ENCODE peak calls at places on chromosomes 6 and 20, in five cellular contexts. X is cardiac fibroblast, O is fibroblast of lung, B is heart left ventricle, M is AG09309. D is an unnamed sample.

GRCh38 chr20:60000271-60001026 is 42.2 kb downstream of the CDH26 start:
- DNase-seq in X (no peak), O (no peak), B (no peak), M (no peak), D (no peak)

GRCh38 chr6:73028893-73029450 is 196.3 kb downstream of the KHDC1L start:
- DNase-seq in X (no peak), O (no peak), B (no peak), M (no peak), D (no peak)

GRCh38 chr6:169188051-169188863 is 65.4 kb downstream of the THBS2 start:
- DNase-seq in X (peak), O (peak), B (no peak), M (peak), D (no peak)

GRCh38 chr20:2890743-2891142 is 17.5 kb downstream of the PTPRA start:
- DNase-seq in X (peak), O (peak), B (no peak), M (no peak), D (no peak)

GRCh38 chr20:56995635-56996075 is 270.8 kb downstream of the BMP7 start:
- DNase-seq in X (no peak), O (no peak), B (no peak), M (no peak), D (peak)

GRCh38 chr20:2640899-2641298 is 11.5 kb upstream of the NOP56 start:
- DNase-seq in X (no peak), O (no peak), B (no peak), M (no peak), D (no peak)

GRCh38 chr20:23396961-23397620 is 24.2 kb downstream of the NAPB start:
- DNase-seq in X (peak), O (peak), B (no peak), M (no peak), D (no peak)

GRCh38 chr6:139344186-139344963 is 30.1 kb downstream of the CITED2 start:
- DNase-seq in X (no peak), O (no peak), B (no peak), M (no peak), D (no peak)

GRCh38 chr6:10441004-10441654 is 26.3 kb upstream of the TFAP2A start:
- DNase-seq in X (peak), O (peak), B (no peak), M (peak), D (no peak)

GRCh38 chr6:111642463-111643158 is 36.9 kb upstream of the TRAF3IP2 start:
- DNase-seq in X (peak), O (peak), B (peak), M (no peak), D (peak)

GRCh38 chr6:106192824-106193223 is 106.7 kb downstream of the PRDM1 start:
- DNase-seq in X (peak), O (peak), B (no peak), M (peak), D (peak)

GRCh38 chr6:10643214-10643641 is 51.2 kb downstream of the C6orf52 start:
- DNase-seq in X (no peak), O (no peak), B (no peak), M (no peak), D (no peak)

GRCh38 chr6:113888493-113888892 is 31.3 kb downstream of the MARCKS start:
- DNase-seq in X (no peak), O (no peak), B (no peak), M (no peak), D (no peak)

GRCh38 chr6:56736804-56737203 is 94.1 kb upstream of the DST start:
- DNase-seq in X (no peak), O (no peak), B (no peak), M (no peak), D (no peak)

GRCh38 chr6:120230008-120230407 is 880.4 kb upstream of the MAN1A1 start:
- DNase-seq in X (no peak), O (no peak), B (no peak), M (no peak), D (no peak)

GRCh38 chr6:109284675-109285074 is 97.6 kb downstream of the CD164 start:
- DNase-seq in X (no peak), O (no peak), B (no peak), M (no peak), D (no peak)

GRCh38 chr6:33095681-33096080 is 19.9 kb downstream of the HLA-DPB1 start:
- DNase-seq in X (no peak), O (no peak), B (no peak), M (no peak), D (no peak)

GRCh38 chr20:46828471-46828870 is 66.2 kb upstream of the EYA2 start:
- DNase-seq in X (peak), O (peak), B (no peak), M (peak), D (no peak)

GRCh38 chr6:36933102-36933501 is 21.4 kb upstream of the PI16 start:
- DNase-seq in X (peak), O (peak), B (no peak), M (no peak), D (no peak)

GRCh38 chr20:34720266-34720665 is 16.1 kb downstream of the TP53INP2 start:
- DNase-seq in X (peak), O (peak), B (no peak), M (no peak), D (no peak)

GRCh38 chr6:31541059-31541657 is 645 bp downstream of the DDX39B start:
- DNase-seq in X (peak), O (peak), B (peak), M (no peak), D (peak)

GRCh38 chr6:16200231-16200941 is 38.0 kb upstream of the GMPR start:
- DNase-seq in X (peak), O (peak), B (no peak), M (no peak), D (no peak)

GRCh38 chr20:45911486-45912343 is at the start of gene PLTP:
- DNase-seq in X (peak), O (peak), B (peak), M (no peak), D (peak)

GRCh38 chr6:104325341-104326172 is 534.2 kb downstream of the HACE1 start:
- DNase-seq in X (peak), O (no peak), B (no peak), M (no peak), D (peak)
- TF ChIP-seq CTCF in X (peak), O (peak), B (peak), M (peak), D (peak)

DNA sequence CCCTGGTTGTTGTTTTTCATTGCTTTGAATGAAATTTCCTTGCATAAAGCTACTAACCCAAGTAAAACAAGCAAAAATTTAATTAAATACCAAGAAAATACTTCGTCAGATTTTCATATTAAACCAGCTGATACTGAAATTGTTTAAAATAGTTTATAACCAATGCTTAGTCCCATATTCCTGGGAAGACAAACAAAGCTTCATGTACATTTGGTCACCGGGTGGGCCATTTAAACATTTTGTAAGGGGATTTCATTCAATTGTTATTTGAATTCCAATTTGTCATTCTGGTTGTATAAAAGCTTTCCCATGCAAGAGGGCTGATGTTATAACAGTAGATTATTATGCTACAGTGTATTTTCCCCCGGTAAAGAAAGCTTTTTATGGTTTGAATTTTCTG is 578 bp upstream of the RBBP9 start:
- DNase-seq in X (no peak), O (no peak), B (no peak), M (no peak), D (no peak)
- H3K4me3 ChIP-seq in X (no peak), O (no peak), B (no peak), M (no peak), D (no peak)

DNA sequence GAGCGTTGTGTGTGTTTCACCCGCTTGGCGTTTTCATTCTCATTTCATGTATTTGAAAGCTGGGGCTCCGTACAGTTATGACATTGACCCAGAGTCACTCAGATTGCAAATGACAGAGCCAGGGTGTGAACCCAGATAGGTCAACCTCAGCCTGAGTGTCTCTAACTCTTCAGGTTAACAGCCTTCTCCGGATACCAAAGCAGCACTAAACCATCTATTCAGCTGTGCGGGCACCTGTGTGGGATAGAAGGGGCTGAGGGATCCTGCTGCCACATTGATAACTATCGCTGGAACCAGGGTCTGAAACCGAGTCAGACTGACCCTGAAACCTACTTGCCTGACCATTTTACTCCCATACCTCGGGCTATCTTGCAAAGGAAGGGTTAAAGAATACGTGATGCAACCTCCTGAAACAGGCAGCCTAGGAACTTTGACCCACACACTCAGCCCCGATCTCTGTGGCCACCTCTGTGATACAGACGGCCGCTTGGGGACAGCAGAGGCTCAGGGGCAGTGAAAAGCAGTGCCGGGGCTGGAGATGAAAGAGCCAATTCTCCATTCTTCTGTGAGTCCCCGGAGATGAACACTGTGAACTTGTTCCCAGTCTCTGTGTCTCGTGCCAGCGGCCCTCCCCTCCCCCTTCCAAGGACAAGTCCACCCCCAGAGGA is 233.5 kb upstream of the QKI start:
- DNase-seq in X (peak), O (peak), B (peak), M (no peak), D (peak)
- TF ChIP-seq CTCF in X (peak), O (no peak), B (peak), M (peak), D (peak)

GRCh38 chr6:27468334-27468733 is 4.6 kb downstream of the ZNF184 start:
- DNase-seq in X (peak), O (peak), B (no peak), M (no peak), D (no peak)
- H3K4me3 ChIP-seq in X (no peak), O (no peak), B (no peak), M (no peak), D (no peak)

DNA sequence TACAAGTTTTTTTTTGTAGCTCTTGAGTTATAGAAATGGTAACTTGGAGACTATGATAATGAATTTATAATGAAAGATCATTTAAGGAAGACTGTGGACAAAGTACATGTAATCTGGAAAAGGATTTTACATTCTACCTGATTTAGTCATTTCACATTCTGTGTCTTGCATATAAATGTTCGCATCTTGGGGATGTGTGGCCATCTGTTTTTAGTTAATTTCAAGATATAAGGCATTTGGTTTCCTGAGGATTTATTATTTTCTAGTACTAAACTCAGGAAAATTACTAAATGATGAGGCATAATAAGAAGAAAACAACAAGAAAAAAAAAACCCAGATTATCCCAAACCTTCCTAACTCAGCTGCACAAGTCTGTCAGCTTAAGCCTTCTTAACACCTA is 112.7 kb upstream of the PRL start:
- DNase-seq in X (no peak), O (peak), B (no peak), M (no peak), D (no peak)
- TF ChIP-seq CTCF in X (no peak), O (no peak), B (no peak), M (no peak), D (no peak)

DNA sequence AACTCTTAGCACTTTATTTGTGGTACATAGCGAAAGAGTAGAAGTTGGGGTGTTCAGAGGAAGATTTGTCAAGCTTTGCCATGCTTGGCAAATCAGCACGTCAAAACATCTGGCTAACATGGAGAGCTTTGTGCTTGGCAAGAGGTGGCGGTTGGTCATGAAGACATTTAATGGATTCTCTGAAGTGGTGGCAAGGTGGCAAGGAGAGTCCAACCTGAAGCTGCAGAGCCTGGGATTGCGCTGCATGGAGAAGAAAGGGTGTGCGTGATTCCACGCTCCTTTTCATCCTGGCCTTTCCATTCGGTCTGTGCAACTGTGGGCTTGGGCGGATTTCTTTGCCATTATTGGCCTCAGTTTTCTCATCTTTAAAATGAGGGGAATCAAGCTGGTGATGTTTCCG is 3.1 kb downstream of the PYGB start:
- DNase-seq in X (no peak), O (no peak), B (no peak), M (no peak), D (no peak)
- H3K4me3 ChIP-seq in X (no peak), O (no peak), B (peak), M (no peak), D (no peak)

DNA sequence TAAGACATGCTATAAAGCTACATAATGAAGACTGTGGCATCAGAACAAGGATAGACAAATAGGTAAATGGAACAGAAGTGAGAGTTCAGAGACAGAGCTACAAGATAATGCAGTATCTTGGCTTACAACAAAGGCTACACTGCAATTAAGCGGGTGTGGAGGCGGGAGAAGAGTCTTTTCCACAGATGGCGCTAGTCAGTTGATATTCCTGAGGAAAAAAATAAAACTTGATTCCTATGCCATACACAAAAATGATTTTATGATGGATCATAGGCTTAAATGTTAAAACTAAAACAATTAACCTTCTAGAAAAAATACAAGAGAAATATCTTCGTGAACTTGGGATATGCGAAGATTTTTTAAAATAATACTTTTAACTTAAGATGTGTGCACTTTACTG is 31.0 kb downstream of the RIN2 start:
- DNase-seq in X (no peak), O (no peak), B (no peak), M (no peak), D (no peak)
- TF ChIP-seq CTCF in X (no peak), O (no peak), B (no peak), M (no peak), D (peak)

GRCh38 chr20:37873909-37874308 is 29.0 kb upstream of the VSTM2L start:
- DNase-seq in X (no peak), O (no peak), B (no peak), M (no peak), D (no peak)

GRCh38 chr20:37868998-37869861 is 33.7 kb upstream of the VSTM2L start:
- DNase-seq in X (no peak), O (no peak), B (no peak), M (no peak), D (peak)

GRCh38 chr20:37871751-37872150 is 31.2 kb upstream of the VSTM2L start:
- DNase-seq in X (no peak), O (no peak), B (no peak), M (no peak), D (no peak)

GRCh38 chr20:37870294-37870693 is 32.6 kb upstream of the VSTM2L start:
- DNase-seq in X (no peak), O (no peak), B (no peak), M (no peak), D (no peak)

GRCh38 chr20:37872161-37872560 is 30.8 kb upstream of the VSTM2L start:
- DNase-seq in X (no peak), O (no peak), B (no peak), M (no peak), D (no peak)
- H3K4me3 ChIP-seq in X (no peak), O (no peak), B (no peak), M (no peak), D (no peak)

DNA sequence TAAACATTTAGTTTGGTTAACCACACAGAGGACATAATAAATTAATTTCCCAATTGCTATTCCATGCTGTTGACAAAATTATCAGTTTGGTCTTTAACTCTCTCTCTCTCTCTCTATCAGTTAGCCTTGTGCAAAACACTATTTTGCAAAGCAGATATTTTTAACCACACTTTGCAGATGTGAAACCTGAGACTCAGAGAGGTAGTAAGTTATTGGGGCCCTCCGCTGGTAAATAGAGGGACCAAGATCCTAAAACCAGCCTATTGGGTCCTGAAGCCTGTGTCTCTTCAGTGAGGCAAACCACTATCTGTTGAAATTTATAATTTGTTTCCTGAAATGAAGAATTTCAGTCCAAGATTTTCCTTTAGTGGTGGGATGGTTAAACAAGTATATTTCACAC is 231.0 kb downstream of the SOD2 start:
- DNase-seq in X (no peak), O (no peak), B (no peak), M (no peak), D (no peak)
- TF ChIP-seq CTCF in X (no peak), O (no peak), B (no peak), M (no peak), D (no peak)

GRCh38 chr6:160112628-160113294 is 8.9 kb upstream of the SLC22A1 start:
- DNase-seq in X (no peak), O (no peak), B (no peak), M (no peak), D (no peak)

GRCh38 chr6:160118620-160119234 is 2.9 kb upstream of the SLC22A1 start:
- DNase-seq in X (no peak), O (no peak), B (no peak), M (no peak), D (no peak)

GRCh38 chr6:160116411-160116810 is 5.2 kb upstream of the SLC22A1 start:
- DNase-seq in X (no peak), O (no peak), B (no peak), M (no peak), D (no peak)

GRCh38 chr6:160111812-160112211 is 9.8 kb upstream of the SLC22A1 start:
- DNase-seq in X (no peak), O (no peak), B (no peak), M (no peak), D (no peak)

GRCh38 chr6:160115421-160115820 is 6.2 kb upstream of the SLC22A1 start:
- DNase-seq in X (no peak), O (no peak), B (no peak), M (no peak), D (no peak)
- H3K4me3 ChIP-seq in X (no peak), O (no peak), B (no peak), M (no peak), D (no peak)

D was measured in BE2C.